ENCODE peak calls at places on chromosomes 3 and 15, in ten cellular contexts. R is hepatocyte; U is Daoy; T is mammary epithelial cell; L is neural progenitor cell; E is heart left ventricle; H is nephron progenitor cell; Y is NCI-H1417; X is brain microvascular endothelial cell; C is activated CD4-positive, CD25-positive, alpha-beta regulatory T cell treated with anti-CD3 and anti-CD28 coated beads, Interleukin-2, amount 50 U/mL, for 72 hours. Q is an unnamed sample.

GRCh38 chr15:88741671-88742070 is 61.6 kb upstream of the ACAN start:
- DNase-seq in X (no peak), Y (no peak), R (no peak), E (no peak), U (no peak), L (no peak), C (no peak), T (no peak), H (no peak), Q (no peak)

GRCh38 chr3:107985496-107985895 is 105.3 kb downstream of the CD47 start:
- DNase-seq in H (no peak), R (no peak), C (no peak), U (peak), Y (no peak), T (no peak), X (no peak), L (no peak), E (no peak), Q (no peak)

GRCh38 chr3:120039642-120040610 is 54.3 kb downstream of the GSK3B start:
- DNase-seq in C (no peak), E (no peak), L (peak), U (no peak), H (peak), Y (no peak), T (no peak), X (no peak), R (peak), Q (no peak)

GRCh38 chr15:68435966-68436365 is 4.0 kb upstream of the ITGA11 start:
- DNase-seq in H (no peak), C (no peak), L (no peak), U (no peak), T (no peak), R (no peak), E (no peak), X (no peak), Y (no peak), Q (no peak)

GRCh38 chr3:143975549-143976152 is 4.0 kb downstream of the DIPK2A start:
- DNase-seq in U (peak), H (no peak), Y (no peak), C (no peak), L (peak), T (peak), R (peak), E (no peak), X (peak), Q (peak)

GRCh38 chr3:55091381-55092225 is 163.7 kb upstream of the LRTM1 start:
- DNase-seq in R (no peak), U (no peak), X (no peak), L (no peak), H (no peak), Y (no peak), E (no peak), T (no peak), C (no peak), Q (peak)

GRCh38 chr3:158731938-158732855 is at the start of gene RARRES1:
- DNase-seq in U (no peak), X (peak), C (peak), H (peak), R (peak), L (peak), Y (no peak), E (peak), T (peak), Q (peak)

GRCh38 chr3:129650256-129650872 is 43.9 kb upstream of the PLXND1 start:
- DNase-seq in X (peak), R (peak), E (peak), C (no peak), H (peak), Y (peak), L (peak), T (peak), U (peak), Q (peak)

GRCh38 chr15:98547741-98548166 is 100.6 kb upstream of the IGF1R start:
- DNase-seq in U (no peak), L (peak), T (no peak), H (peak), E (peak), Y (peak), R (peak), C (no peak), X (peak), Q (no peak)

GRCh38 chr3:165885558-165886270 is 48.5 kb upstream of the BCHE start:
- DNase-seq in R (no peak), T (no peak), U (no peak), H (no peak), Y (no peak), L (peak), C (no peak), X (no peak), E (no peak), Q (no peak)

GRCh38 chr15:52502608-52503007 is 26.1 kb downstream of the MYO5A start:
- DNase-seq in T (no peak), C (no peak), R (no peak), Y (no peak), X (no peak), H (no peak), E (no peak), U (no peak), L (no peak), Q (no peak)

GRCh38 chr3:30578479-30578878 is 27.9 kb upstream of the TGFBR2 start:
- DNase-seq in Y (no peak), L (no peak), E (no peak), R (peak), X (peak), H (no peak), U (peak), C (no peak), T (peak), Q (peak)

GRCh38 chr3:73707772-73708171 is 83.0 kb upstream of the PDZRN3 start:
- DNase-seq in Y (no peak), L (no peak), X (no peak), U (no peak), C (no peak), T (no peak), H (no peak), E (no peak), R (no peak), Q (no peak)

GRCh38 chr15:48395532-48396011 is 64.3 kb downstream of the DUT start:
- DNase-seq in L (no peak), U (peak), T (peak), H (no peak), E (peak), R (no peak), Y (no peak), C (no peak), X (no peak), Q (no peak)

GRCh38 chr3:98890960-98891910 is 10.3 kb downstream of the DCBLD2 start:
- DNase-seq in R (no peak), L (no peak), C (no peak), T (no peak), X (no peak), H (no peak), E (no peak), Y (no peak), U (no peak), Q (no peak)

GRCh38 chr3:8629151-8630021 is 15.2 kb downstream of the SSUH2 start:
- DNase-seq in X (peak), L (no peak), Y (no peak), E (no peak), T (peak), C (no peak), U (peak), R (peak), H (no peak), Q (peak)

GRCh38 chr3:37456270-37456708 is 281.9 kb upstream of the LRRFIP2 start:
- DNase-seq in Y (peak), U (peak), L (no peak), R (no peak), T (no peak), E (peak), H (no peak), X (peak), C (no peak), Q (peak)

GRCh38 chr15:92648190-92648875 is 7.2 kb downstream of the FAM174B start:
- DNase-seq in L (no peak), E (no peak), Y (no peak), X (no peak), C (no peak), R (no peak), T (no peak), U (no peak), H (no peak), Q (no peak)

GRCh38 chr3:13009132-13009945 is 63.9 kb downstream of the IQSEC1 start:
- DNase-seq in X (no peak), E (peak), U (peak), T (no peak), L (no peak), R (no peak), C (peak), H (no peak), Y (no peak), Q (peak)

GRCh38 chr15:66680502-66680901 is 21.5 kb upstream of the SMAD6 start:
- DNase-seq in C (no peak), T (no peak), X (no peak), Y (no peak), L (no peak), E (no peak), U (no peak), H (no peak), R (no peak), Q (no peak)

GRCh38 chr3:105470851-105471250 is 104.1 kb downstream of the ALCAM start:
- DNase-seq in U (no peak), T (no peak), H (no peak), E (no peak), L (no peak), R (no peak), Y (no peak), X (no peak), C (no peak), Q (no peak)

GRCh38 chr3:66038726-66039589 is at the start of gene MAGI1:
- DNase-seq in U (peak), X (peak), T (peak), R (peak), E (peak), Y (peak), C (peak), L (peak), H (peak), Q (peak)

GRCh38 chr3:150691414-150692040 is 12.2 kb downstream of the ERICH6 start:
- DNase-seq in L (peak), Y (no peak), R (no peak), H (no peak), U (no peak), C (no peak), X (no peak), T (no peak), E (no peak), Q (no peak)

GRCh38 chr3:32963871-32964270 is 12.4 kb downstream of the CCR4 start:
- DNase-seq in R (no peak), E (no peak), Y (no peak), T (peak), U (no peak), C (no peak), H (no peak), X (no peak), L (no peak), Q (no peak)

GRCh38 chr3:25594007-25594502 is 70.7 kb downstream of the TOP2B start:
- DNase-seq in U (peak), T (peak), H (no peak), C (no peak), Y (peak), R (peak), X (peak), E (no peak), L (peak), Q (no peak)

GRCh38 chr3:6799264-6799915 is 61.5 kb upstream of the GRM7 start:
- DNase-seq in U (peak), C (peak), T (peak), L (peak), R (peak), E (peak), Y (no peak), X (no peak), H (peak), Q (peak)

GRCh38 chr15:77840962-77841361 is 208.2 kb upstream of the LINGO1 start:
- DNase-seq in H (no peak), U (peak), X (peak), L (no peak), C (no peak), T (peak), E (no peak), R (peak), Y (no peak), Q (no peak)

GRCh38 chr15:67110958-67111864 is 45.8 kb downstream of the SMAD3 start:
- DNase-seq in C (no peak), X (no peak), H (no peak), T (no peak), Y (no peak), L (no peak), R (no peak), E (no peak), U (no peak), Q (no peak)

GRCh38 chr15:62067448-62068044 is 769 bp downstream of the C2CD4A start:
- DNase-seq in X (no peak), Y (peak), C (peak), R (peak), L (peak), H (peak), T (peak), U (peak), E (peak), Q (peak)

GRCh38 chr3:114092151-114093000 is 35.8 kb downstream of the QTRT2 start:
- DNase-seq in H (no peak), R (no peak), Y (no peak), T (peak), L (no peak), X (no peak), U (no peak), E (no peak), C (no peak), Q (no peak)

GRCh38 chr3:189652042-189652441 is 20.9 kb downstream of the TP63 start:
- DNase-seq in R (peak), C (no peak), Y (no peak), U (peak), X (peak), L (peak), E (no peak), H (peak), T (peak), Q (no peak)

GRCh38 chr15:44537728-44538240 is 837 bp downstream of the EIF3J start:
- DNase-seq in X (peak), C (no peak), L (no peak), R (peak), H (peak), T (no peak), Y (no peak), E (no peak), U (no peak), Q (no peak)

GRCh38 chr3:186526256-186526606 is 17.9 kb downstream of the CRYGS start:
- DNase-seq in R (no peak), L (no peak), X (no peak), H (peak), T (no peak), C (no peak), E (no peak), U (no peak), Y (no peak), Q (no peak)

GRCh38 chr3:185270262-185270955 is 16.6 kb upstream of the EHHADH start:
- DNase-seq in Y (no peak), E (no peak), T (peak), C (no peak), U (peak), L (peak), H (peak), R (peak), X (peak), Q (no peak)

GRCh38 chr3:122023335-122023734 is 1.3 kb upstream of the ILDR1 start:
- DNase-seq in U (no peak), Y (no peak), T (no peak), X (no peak), R (no peak), C (no peak), H (no peak), E (no peak), L (no peak), Q (no peak)

GRCh38 chr15:73142802-73143762 is 90.8 kb downstream of the NEO1 start:
- DNase-seq in E (no peak), R (no peak), U (no peak), X (no peak), H (no peak), C (no peak), L (no peak), Y (no peak), T (no peak), Q (no peak)

GRCh38 chr3:194261581-194262063 is 89.5 kb downstream of the CPN2 start:
- DNase-seq in X (no peak), U (no peak), R (no peak), L (no peak), T (no peak), C (peak), Y (no peak), E (no peak), H (no peak), Q (no peak)

Q was measured in adrenal gland.